ENCODE peak calls at places on chromosomes 2 and 18, in seven cellular contexts. One of them, this sample, is unnamed. For H3K36me3, the result is how much of the 10 kb centered on the place peaks cover.

GRCh38 chr2:18232731-18233438 is 327.6 kb downstream of the RDH14 start:
- DNase-seq in neural progenitor cell: no peak
- DNase-seq in tibial artery: no peak
- DNase-seq in mammary epithelial cell: peak
- DNase-seq in uterus: no peak
- DNase-seq in fibroblast of lung: peak
- DNase-seq in upper lobe of right lung: no peak
- DNase-seq in this sample: no peak

GRCh38 chr2:61733563-61733962 is 120.3 kb downstream of the FAM161A start:
- DNase-seq in neural progenitor cell: no peak
- DNase-seq in tibial artery: no peak
- DNase-seq in mammary epithelial cell: no peak
- DNase-seq in uterus: no peak
- DNase-seq in fibroblast of lung: no peak
- DNase-seq in upper lobe of right lung: no peak
- DNase-seq in this sample: no peak

GRCh38 chr2:10873790-10874437 is 37.8 kb upstream of the KCNF1 start:
- DNase-seq in neural progenitor cell: no peak
- DNase-seq in tibial artery: no peak
- DNase-seq in mammary epithelial cell: no peak
- DNase-seq in uterus: no peak
- DNase-seq in fibroblast of lung: no peak
- DNase-seq in upper lobe of right lung: no peak
- DNase-seq in this sample: peak

GRCh38 chr18:75654928-75655745 is 227.6 kb upstream of the SMIM21 start:
- DNase-seq in neural progenitor cell: peak
- DNase-seq in tibial artery: no peak
- DNase-seq in mammary epithelial cell: no peak
- DNase-seq in uterus: peak
- DNase-seq in fibroblast of lung: peak
- DNase-seq in upper lobe of right lung: no peak
- DNase-seq in this sample: no peak

GRCh38 chr2:121137571-121137970 is 147.4 kb downstream of the TFCP2L1 start:
- DNase-seq in neural progenitor cell: no peak
- DNase-seq in tibial artery: no peak
- DNase-seq in mammary epithelial cell: no peak
- DNase-seq in uterus: no peak
- DNase-seq in fibroblast of lung: no peak
- DNase-seq in upper lobe of right lung: no peak
- DNase-seq in this sample: no peak

GRCh38 chr2:176461098-176461497 is 191.9 kb downstream of the MTX2 start:
- DNase-seq in neural progenitor cell: no peak
- DNase-seq in tibial artery: no peak
- DNase-seq in mammary epithelial cell: no peak
- DNase-seq in uterus: no peak
- DNase-seq in fibroblast of lung: no peak
- DNase-seq in upper lobe of right lung: no peak
- DNase-seq in this sample: no peak

GRCh38 chr2:55384786-55385185 is 34.9 kb downstream of the CCDC88A start:
- DNase-seq in neural progenitor cell: no peak
- DNase-seq in tibial artery: no peak
- DNase-seq in mammary epithelial cell: peak
- DNase-seq in uterus: no peak
- DNase-seq in fibroblast of lung: no peak
- DNase-seq in upper lobe of right lung: no peak
- DNase-seq in this sample: no peak

GRCh38 chr2:46874236-46874929 is 41.2 kb downstream of the MCFD2 start:
- DNase-seq in neural progenitor cell: no peak
- DNase-seq in tibial artery: no peak
- DNase-seq in mammary epithelial cell: no peak
- DNase-seq in uterus: no peak
- DNase-seq in fibroblast of lung: peak
- DNase-seq in upper lobe of right lung: peak
- DNase-seq in this sample: no peak

GRCh38 chr2:179562330-179562885 is 297.8 kb upstream of the SESTD1 start:
- DNase-seq in neural progenitor cell: peak
- DNase-seq in tibial artery: no peak
- DNase-seq in mammary epithelial cell: no peak
- DNase-seq in uterus: no peak
- DNase-seq in fibroblast of lung: no peak
- DNase-seq in upper lobe of right lung: no peak
- DNase-seq in this sample: no peak

GRCh38 chr2:73227086-73227485 is 6.0 kb downstream of the PRADC1 start:
- DNase-seq in neural progenitor cell: no peak
- DNase-seq in tibial artery: no peak
- DNase-seq in mammary epithelial cell: no peak
- DNase-seq in uterus: no peak
- DNase-seq in fibroblast of lung: no peak
- DNase-seq in upper lobe of right lung: peak
- DNase-seq in this sample: no peak

GRCh38 chr2:85344356-85344954 is 9.9 kb downstream of the RETSAT start:
- DNase-seq in neural progenitor cell: no peak
- DNase-seq in tibial artery: no peak
- DNase-seq in mammary epithelial cell: no peak
- DNase-seq in uterus: no peak
- DNase-seq in fibroblast of lung: no peak
- DNase-seq in upper lobe of right lung: no peak
- DNase-seq in this sample: no peak

GRCh38 chr2:85342156-85342555 is 12.2 kb downstream of the RETSAT start:
- DNase-seq in neural progenitor cell: peak
- DNase-seq in tibial artery: no peak
- DNase-seq in mammary epithelial cell: no peak
- DNase-seq in uterus: no peak
- DNase-seq in fibroblast of lung: no peak
- DNase-seq in upper lobe of right lung: no peak
- DNase-seq in this sample: no peak

GRCh38 chr2:85347554-85347953 is 6.8 kb downstream of the RETSAT start:
- DNase-seq in neural progenitor cell: no peak
- DNase-seq in tibial artery: no peak
- DNase-seq in mammary epithelial cell: no peak
- DNase-seq in uterus: no peak
- DNase-seq in fibroblast of lung: no peak
- DNase-seq in upper lobe of right lung: no peak
- DNase-seq in this sample: no peak
- H3K36me3 ChIP-seq in neural progenitor cell: under half
- H3K36me3 ChIP-seq in tibial artery: under half
- H3K36me3 ChIP-seq in mammary epithelial cell: under half
- H3K36me3 ChIP-seq in uterus: under half
- H3K36me3 ChIP-seq in fibroblast of lung: under half
- H3K36me3 ChIP-seq in upper lobe of right lung: half or more
- H3K36me3 ChIP-seq in this sample: half or more

DNA sequence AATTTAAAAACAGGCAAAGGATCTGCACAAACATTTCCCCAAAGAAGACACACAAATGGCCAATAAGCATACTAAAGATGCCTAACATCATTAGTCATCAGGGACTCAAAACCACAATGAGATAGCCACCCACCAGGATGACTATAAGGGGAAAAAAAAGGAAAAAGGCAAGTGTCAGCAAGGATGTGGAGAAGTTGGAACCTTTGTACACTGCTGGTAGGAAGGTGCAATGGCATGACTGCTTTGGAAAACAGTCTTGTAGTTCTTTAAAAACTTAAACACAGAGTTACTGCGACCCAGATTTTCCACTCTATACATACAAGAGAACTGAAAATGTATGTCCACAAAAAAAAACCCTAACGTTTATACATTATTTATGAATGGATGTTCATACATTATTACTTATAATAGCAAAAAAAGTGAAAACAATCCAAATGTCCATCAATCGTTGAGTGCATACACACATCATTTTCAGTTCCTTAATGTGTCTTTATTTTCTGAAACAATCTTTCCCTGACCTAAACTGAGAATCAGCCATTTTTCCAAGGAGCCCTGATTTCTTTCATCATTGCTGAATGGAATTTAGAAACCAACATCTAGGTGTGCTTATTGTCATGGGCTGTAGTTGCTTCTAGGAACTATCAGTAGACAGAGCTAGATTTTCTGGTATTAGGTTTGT is 64.7 kb upstream of the TLK1 start:
- DNase-seq in neural progenitor cell: no peak
- DNase-seq in tibial artery: no peak
- DNase-seq in mammary epithelial cell: peak
- DNase-seq in uterus: no peak
- DNase-seq in fibroblast of lung: peak
- DNase-seq in upper lobe of right lung: no peak
- DNase-seq in this sample: no peak
- H3K4me3 ChIP-seq in neural progenitor cell: no peak
- H3K4me3 ChIP-seq in tibial artery: no peak
- H3K4me3 ChIP-seq in mammary epithelial cell: no peak
- H3K4me3 ChIP-seq in uterus: no peak
- H3K4me3 ChIP-seq in fibroblast of lung: no peak
- H3K4me3 ChIP-seq in upper lobe of right lung: no peak
- H3K4me3 ChIP-seq in this sample: no peak

DNA sequence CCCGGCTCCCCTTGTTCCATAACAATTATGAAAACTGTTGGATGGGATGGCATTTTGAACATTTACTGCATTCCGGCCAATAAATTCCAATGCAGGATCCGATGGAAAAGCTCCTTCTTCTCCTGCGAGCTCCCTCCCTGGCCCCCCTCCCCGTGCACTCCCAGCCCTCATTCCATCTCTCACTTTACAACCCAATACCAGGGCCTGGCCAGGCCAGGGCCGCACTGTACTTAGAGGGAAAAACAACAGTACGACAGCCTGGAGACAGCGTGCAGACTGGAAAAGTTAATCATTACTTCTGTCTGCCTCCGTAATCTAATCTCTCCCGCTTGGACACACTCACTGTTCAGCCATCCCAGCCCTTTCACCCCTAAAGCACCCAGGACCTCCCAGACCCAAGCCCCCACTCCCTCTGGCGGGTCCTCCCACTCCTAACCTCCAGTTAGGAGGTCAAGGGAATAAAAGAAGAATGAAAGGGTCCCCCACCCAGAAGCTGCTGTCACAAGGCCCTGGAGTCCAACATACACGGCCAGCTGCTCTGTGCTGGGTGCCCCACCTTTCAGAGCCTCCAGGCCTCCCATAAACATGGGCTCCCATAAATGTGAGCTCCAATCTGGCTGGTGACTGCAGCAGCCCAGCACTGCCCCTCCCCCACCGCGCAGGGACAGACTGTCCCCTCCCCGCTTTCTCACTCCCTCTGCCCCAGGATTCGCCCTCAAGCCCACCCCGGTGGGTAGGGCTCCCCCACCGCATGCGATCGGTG is 20.6 kb downstream of the SMAD7 start:
- DNase-seq in neural progenitor cell: peak
- DNase-seq in tibial artery: no peak
- DNase-seq in mammary epithelial cell: no peak
- DNase-seq in uterus: no peak
- DNase-seq in fibroblast of lung: peak
- DNase-seq in upper lobe of right lung: peak
- DNase-seq in this sample: no peak
- H3K27ac ChIP-seq in neural progenitor cell: no peak
- H3K27ac ChIP-seq in tibial artery: peak
- H3K27ac ChIP-seq in mammary epithelial cell: peak
- H3K27ac ChIP-seq in uterus: peak
- H3K27ac ChIP-seq in fibroblast of lung: peak
- H3K27ac ChIP-seq in upper lobe of right lung: peak
- H3K27ac ChIP-seq in this sample: peak

DNA sequence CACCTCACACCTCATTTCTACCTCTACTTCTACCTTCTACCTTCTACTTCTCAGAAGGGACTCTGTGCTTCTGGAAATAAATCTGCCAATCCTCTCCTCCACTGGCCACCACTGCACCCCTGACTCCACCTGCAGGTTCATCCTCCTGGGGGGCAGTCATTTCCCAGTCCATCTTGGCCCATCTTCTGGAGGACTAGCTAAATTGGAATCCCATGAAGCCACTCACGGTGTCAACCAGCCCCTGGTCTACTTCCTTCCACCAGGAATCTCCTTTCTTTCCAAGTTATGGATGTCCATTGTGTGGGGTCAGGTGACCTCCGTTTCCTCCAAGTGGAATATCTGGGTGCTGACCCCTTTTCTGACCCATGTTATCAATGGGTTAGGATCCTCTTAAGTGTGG is 3.9 kb downstream of the WNT10A start:
- DNase-seq in neural progenitor cell: no peak
- DNase-seq in tibial artery: no peak
- DNase-seq in mammary epithelial cell: no peak
- DNase-seq in uterus: no peak
- DNase-seq in fibroblast of lung: no peak
- DNase-seq in upper lobe of right lung: no peak
- DNase-seq in this sample: no peak
- H3K36me3 ChIP-seq in neural progenitor cell: under half
- H3K36me3 ChIP-seq in tibial artery: under half
- H3K36me3 ChIP-seq in mammary epithelial cell: under half
- H3K36me3 ChIP-seq in uterus: under half
- H3K36me3 ChIP-seq in fibroblast of lung: under half
- H3K36me3 ChIP-seq in upper lobe of right lung: under half
- H3K36me3 ChIP-seq in this sample: under half

DNA sequence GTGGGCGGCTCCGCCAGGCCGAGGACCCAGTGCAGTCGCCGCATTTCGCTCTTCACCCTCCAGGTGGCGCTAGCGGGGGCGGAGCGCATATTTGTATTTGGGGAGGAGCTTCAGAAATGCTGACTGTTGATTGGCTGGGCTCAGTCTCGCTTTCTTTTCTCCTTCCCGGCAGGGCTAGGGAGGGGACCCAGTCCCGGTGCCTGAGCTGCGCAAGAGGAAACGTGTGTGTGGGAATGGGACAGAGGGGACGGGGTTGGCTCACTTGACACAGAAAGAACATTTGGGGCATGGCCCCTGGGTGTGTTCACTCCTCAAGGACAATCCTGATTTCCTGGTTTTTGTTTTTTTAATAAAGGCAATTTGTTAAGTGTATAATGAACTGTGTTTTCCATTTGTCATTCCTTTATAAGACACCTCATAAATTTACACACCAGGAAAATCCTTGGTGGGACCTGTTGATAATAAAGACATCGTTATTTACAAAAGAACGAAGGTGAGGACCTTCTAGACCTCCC is 20.4 kb upstream of the DNMT3A start:
- DNase-seq in neural progenitor cell: peak
- DNase-seq in tibial artery: peak
- DNase-seq in mammary epithelial cell: peak
- DNase-seq in uterus: peak
- DNase-seq in fibroblast of lung: peak
- DNase-seq in upper lobe of right lung: peak
- DNase-seq in this sample: peak
- H3K4me3 ChIP-seq in neural progenitor cell: no peak
- H3K4me3 ChIP-seq in tibial artery: peak
- H3K4me3 ChIP-seq in mammary epithelial cell: peak
- H3K4me3 ChIP-seq in uterus: peak
- H3K4me3 ChIP-seq in fibroblast of lung: peak
- H3K4me3 ChIP-seq in upper lobe of right lung: peak
- H3K4me3 ChIP-seq in this sample: no peak

GRCh38 chr2:206801417-206801772 is 36.0 kb downstream of the FASTKD2 start:
- DNase-seq in neural progenitor cell: peak
- DNase-seq in tibial artery: no peak
- DNase-seq in mammary epithelial cell: no peak
- DNase-seq in uterus: no peak
- DNase-seq in fibroblast of lung: no peak
- DNase-seq in upper lobe of right lung: no peak
- DNase-seq in this sample: no peak

GRCh38 chr2:206805922-206806607 is 40.7 kb downstream of the FASTKD2 start:
- DNase-seq in neural progenitor cell: no peak
- DNase-seq in tibial artery: no peak
- DNase-seq in mammary epithelial cell: no peak
- DNase-seq in uterus: no peak
- DNase-seq in fibroblast of lung: peak
- DNase-seq in upper lobe of right lung: no peak
- DNase-seq in this sample: no peak

GRCh38 chr2:206800501-206801416 is 35.4 kb downstream of the FASTKD2 start:
- DNase-seq in neural progenitor cell: peak
- DNase-seq in tibial artery: peak
- DNase-seq in mammary epithelial cell: peak
- DNase-seq in uterus: peak
- DNase-seq in fibroblast of lung: peak
- DNase-seq in upper lobe of right lung: peak
- DNase-seq in this sample: peak

GRCh38 chr2:206804326-206804725 is 38.9 kb downstream of the FASTKD2 start:
- DNase-seq in neural progenitor cell: no peak
- DNase-seq in tibial artery: no peak
- DNase-seq in mammary epithelial cell: peak
- DNase-seq in uterus: no peak
- DNase-seq in fibroblast of lung: no peak
- DNase-seq in upper lobe of right lung: no peak
- DNase-seq in this sample: no peak

GRCh38 chr2:206802654-206803514 is 37.5 kb downstream of the FASTKD2 start:
- DNase-seq in neural progenitor cell: no peak
- DNase-seq in tibial artery: no peak
- DNase-seq in mammary epithelial cell: no peak
- DNase-seq in uterus: no peak
- DNase-seq in fibroblast of lung: no peak
- DNase-seq in upper lobe of right lung: no peak
- DNase-seq in this sample: no peak
- H3K27ac ChIP-seq in neural progenitor cell: no peak
- H3K27ac ChIP-seq in tibial artery: no peak
- H3K27ac ChIP-seq in mammary epithelial cell: no peak
- H3K27ac ChIP-seq in uterus: no peak
- H3K27ac ChIP-seq in fibroblast of lung: no peak
- H3K27ac ChIP-seq in upper lobe of right lung: no peak
- H3K27ac ChIP-seq in this sample: no peak